ENCODE peak calls at places on chromosomes 11 and 22, in six cellular contexts. One of them, this sample, is unnamed.

GRCh38 chr22:44585559-44586121 is 87.6 kb upstream of the RTL6 start:
- DNase-seq in GM23338: no peak
- DNase-seq in hepatocyte: no peak
- DNase-seq in HCT116: no peak
- DNase-seq in MM.1S: no peak
- DNase-seq in astrocyte: no peak
- DNase-seq in this sample: peak; percentile 74

GRCh38 chr11:59197990-59198389 is 14.7 kb downstream of the MPEG1 start:
- DNase-seq in GM23338: no peak
- DNase-seq in hepatocyte: peak; percentile 78
- DNase-seq in HCT116: no peak
- DNase-seq in MM.1S: no peak
- DNase-seq in astrocyte: no peak
- DNase-seq in this sample: peak; percentile 83

GRCh38 chr11:72026029-72026428 is 27.3 kb downstream of the IL18BP start:
- DNase-seq in GM23338: no peak
- DNase-seq in hepatocyte: no peak
- DNase-seq in HCT116: no peak
- DNase-seq in MM.1S: no peak
- DNase-seq in astrocyte: no peak
- DNase-seq in this sample: no peak

GRCh38 chr11:8269636-8270035 is 6.0 kb upstream of the LMO1 start:
- DNase-seq in GM23338: no peak
- DNase-seq in hepatocyte: no peak
- DNase-seq in HCT116: no peak
- DNase-seq in MM.1S: no peak
- DNase-seq in astrocyte: no peak
- DNase-seq in this sample: peak; percentile 69

GRCh38 chr11:64643258-64643881 is 52.4 kb downstream of the SLC22A12 start:
- DNase-seq in GM23338: peak; percentile 87
- DNase-seq in hepatocyte: peak; percentile 55
- DNase-seq in HCT116: no peak
- DNase-seq in MM.1S: no peak
- DNase-seq in astrocyte: no peak
- DNase-seq in this sample: peak; percentile 96

GRCh38 chr11:2538951-2539735 is 94.3 kb downstream of the KCNQ1 start:
- DNase-seq in GM23338: no peak
- DNase-seq in hepatocyte: no peak
- DNase-seq in HCT116: no peak
- DNase-seq in MM.1S: no peak
- DNase-seq in astrocyte: no peak
- DNase-seq in this sample: peak; percentile 69

GRCh38 chr22:18048441-18048898 is 24.1 kb upstream of the MICAL3 start:
- DNase-seq in GM23338: no peak
- DNase-seq in hepatocyte: no peak
- DNase-seq in HCT116: no peak
- DNase-seq in MM.1S: no peak
- DNase-seq in astrocyte: no peak
- DNase-seq in this sample: peak; percentile 74

GRCh38 chr22:17853066-17853465 is 78.8 kb upstream of the BID start:
- DNase-seq in GM23338: no peak
- DNase-seq in hepatocyte: no peak
- DNase-seq in HCT116: no peak
- DNase-seq in MM.1S: no peak
- DNase-seq in astrocyte: no peak
- DNase-seq in this sample: no peak

GRCh38 chr11:33701302-33701701 is 676 bp upstream of the C11orf91 start:
- DNase-seq in GM23338: no peak
- DNase-seq in hepatocyte: no peak
- DNase-seq in HCT116: no peak
- DNase-seq in MM.1S: peak; percentile 18
- DNase-seq in astrocyte: peak; percentile 62
- DNase-seq in this sample: no peak

GRCh38 chr11:1876361-1877063 is 15.2 kb downstream of the PRR33 start:
- DNase-seq in GM23338: peak; percentile 74
- DNase-seq in hepatocyte: peak; percentile 79
- DNase-seq in HCT116: no peak
- DNase-seq in MM.1S: no peak
- DNase-seq in astrocyte: no peak
- DNase-seq in this sample: peak; percentile 99

GRCh38 chr11:91792779-91793262 is 431.8 kb upstream of the FAT3 start:
- DNase-seq in GM23338: no peak
- DNase-seq in hepatocyte: no peak
- DNase-seq in HCT116: no peak
- DNase-seq in MM.1S: no peak
- DNase-seq in astrocyte: no peak
- DNase-seq in this sample: no peak

GRCh38 chr11:82521427-82521826 is 212.2 kb downstream of the FAM181B start:
- DNase-seq in GM23338: no peak
- DNase-seq in hepatocyte: no peak
- DNase-seq in HCT116: no peak
- DNase-seq in MM.1S: no peak
- DNase-seq in astrocyte: no peak
- DNase-seq in this sample: no peak

GRCh38 chr11:20110908-20111669 is 49.2 kb downstream of the DBX1 start:
- DNase-seq in GM23338: peak; percentile 93
- DNase-seq in hepatocyte: peak; percentile 81
- DNase-seq in HCT116: peak; percentile 72
- DNase-seq in MM.1S: peak; percentile 77
- DNase-seq in astrocyte: peak; percentile 98
- DNase-seq in this sample: peak; percentile 69

GRCh38 chr11:64655901-64656601 is 65.0 kb downstream of the SLC22A12 start:
- DNase-seq in GM23338: no peak
- DNase-seq in hepatocyte: no peak
- DNase-seq in HCT116: no peak
- DNase-seq in MM.1S: no peak
- DNase-seq in astrocyte: no peak
- DNase-seq in this sample: peak; percentile 88

GRCh38 chr22:45645526-45646414 is 25.9 kb upstream of the ATXN10 start:
- DNase-seq in GM23338: peak; percentile 87
- DNase-seq in hepatocyte: peak; percentile 86
- DNase-seq in HCT116: peak; percentile 26
- DNase-seq in MM.1S: peak; percentile 68
- DNase-seq in astrocyte: no peak
- DNase-seq in this sample: peak; percentile 96

GRCh38 chr11:116984186-116984585 is 114.0 kb downstream of the SIK3 start:
- DNase-seq in GM23338: no peak
- DNase-seq in hepatocyte: no peak
- DNase-seq in HCT116: no peak
- DNase-seq in MM.1S: no peak
- DNase-seq in astrocyte: peak; percentile 70
- DNase-seq in this sample: peak; percentile 83

GRCh38 chr11:13970986-13971385 is 8.5 kb downstream of the SPON1 start:
- DNase-seq in GM23338: peak; percentile 59
- DNase-seq in hepatocyte: peak; percentile 60
- DNase-seq in HCT116: peak; percentile 24
- DNase-seq in MM.1S: peak; percentile 44
- DNase-seq in astrocyte: no peak
- DNase-seq in this sample: no peak

GRCh38 chr11:24457985-24458384 is 38.9 kb upstream of the LUZP2 start:
- DNase-seq in GM23338: no peak
- DNase-seq in hepatocyte: no peak
- DNase-seq in HCT116: no peak
- DNase-seq in MM.1S: no peak
- DNase-seq in astrocyte: no peak
- DNase-seq in this sample: no peak

GRCh38 chr11:34837246-34837856 is 78.8 kb downstream of the APIP start:
- DNase-seq in GM23338: peak; percentile 49
- DNase-seq in hepatocyte: no peak
- DNase-seq in HCT116: no peak
- DNase-seq in MM.1S: no peak
- DNase-seq in astrocyte: no peak
- DNase-seq in this sample: no peak

GRCh38 chr11:134498326-134499139 is 86.5 kb upstream of the B3GAT1 start:
- DNase-seq in GM23338: no peak
- DNase-seq in hepatocyte: no peak
- DNase-seq in HCT116: no peak
- DNase-seq in MM.1S: no peak
- DNase-seq in astrocyte: no peak
- DNase-seq in this sample: no peak

DNA sequence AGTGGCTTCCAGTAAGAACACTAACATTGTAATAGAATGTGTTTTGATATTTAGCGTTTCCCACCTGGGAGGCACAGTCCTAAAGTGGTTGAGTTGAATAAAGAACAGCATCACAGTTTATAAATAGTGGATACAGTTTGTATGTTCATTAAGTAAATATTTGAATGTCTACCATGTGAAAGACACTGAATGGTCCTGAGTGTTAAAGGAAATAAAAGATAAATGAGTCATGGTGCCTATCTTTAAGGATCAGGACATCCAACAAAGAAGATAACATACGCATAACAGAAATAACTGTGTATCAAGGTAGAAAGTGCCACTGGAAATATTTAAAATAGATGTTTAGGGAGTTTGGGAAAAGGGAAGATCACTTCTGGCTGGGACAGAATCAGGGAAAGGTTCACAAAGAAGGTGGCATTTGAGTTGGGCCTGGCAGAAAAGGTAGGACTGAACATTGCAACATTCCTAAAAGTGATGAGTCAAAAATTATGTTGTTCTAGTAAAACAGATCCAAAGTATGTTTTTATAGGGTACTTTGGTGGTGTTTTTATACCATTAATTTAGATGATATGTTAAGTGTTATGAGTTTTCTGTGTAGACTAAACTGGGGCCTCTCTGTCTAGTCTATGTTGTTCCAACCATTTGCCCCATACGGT is 41.5 kb downstream of the CSTPP1 start:
- DNase-seq in GM23338: no peak
- DNase-seq in hepatocyte: no peak
- DNase-seq in HCT116: no peak
- DNase-seq in MM.1S: no peak
- DNase-seq in astrocyte: peak; percentile 22
- DNase-seq in this sample: no peak
- H4K20me1 ChIP-seq in GM23338: no peaks in the 10 kb centered on the region
- H4K20me1 ChIP-seq in hepatocyte: no peaks in the 10 kb centered on the region
- H4K20me1 ChIP-seq in HCT116: no peaks in the 10 kb centered on the region
- H4K20me1 ChIP-seq in MM.1S: no peaks in the 10 kb centered on the region
- H4K20me1 ChIP-seq in astrocyte: no peaks in the 10 kb centered on the region
- H4K20me1 ChIP-seq in this sample: peaks cover 2% of the 10 kb centered on the region

GRCh38 chr11:68533945-68534344 is 73.4 kb downstream of the PPP6R3 start:
- DNase-seq in GM23338: no peak
- DNase-seq in hepatocyte: no peak
- DNase-seq in HCT116: no peak
- DNase-seq in MM.1S: no peak
- DNase-seq in astrocyte: no peak
- DNase-seq in this sample: no peak

GRCh38 chr11:68527585-68527984 is 67.0 kb downstream of the PPP6R3 start:
- DNase-seq in GM23338: no peak
- DNase-seq in hepatocyte: no peak
- DNase-seq in HCT116: no peak
- DNase-seq in MM.1S: no peak
- DNase-seq in astrocyte: no peak
- DNase-seq in this sample: no peak

GRCh38 chr11:68528630-68529029 is 68.1 kb downstream of the PPP6R3 start:
- DNase-seq in GM23338: no peak
- DNase-seq in hepatocyte: peak; percentile 47
- DNase-seq in HCT116: no peak
- DNase-seq in MM.1S: no peak
- DNase-seq in astrocyte: no peak
- DNase-seq in this sample: no peak

GRCh38 chr11:68532719-68533369 is 72.3 kb downstream of the PPP6R3 start:
- DNase-seq in GM23338: no peak
- DNase-seq in hepatocyte: peak; percentile 54
- DNase-seq in HCT116: no peak
- DNase-seq in MM.1S: no peak
- DNase-seq in astrocyte: no peak
- DNase-seq in this sample: no peak

GRCh38 chr11:68531129-68531693 is 70.7 kb downstream of the PPP6R3 start:
- DNase-seq in GM23338: no peak
- DNase-seq in hepatocyte: no peak
- DNase-seq in HCT116: no peak
- DNase-seq in MM.1S: no peak
- DNase-seq in astrocyte: no peak
- DNase-seq in this sample: no peak
- H4K20me1 ChIP-seq in GM23338: peaks cover 59% of the 10 kb centered on the region
- H4K20me1 ChIP-seq in hepatocyte: peaks cover 22% of the 10 kb centered on the region
- H4K20me1 ChIP-seq in HCT116: peaks cover 26% of the 10 kb centered on the region
- H4K20me1 ChIP-seq in MM.1S: no peaks in the 10 kb centered on the region
- H4K20me1 ChIP-seq in astrocyte: peaks cover 90% of the 10 kb centered on the region
- H4K20me1 ChIP-seq in this sample: peaks cover 29% of the 10 kb centered on the region

GRCh38 chr11:9573775-9574555 is 495 bp downstream of the WEE1 start:
- DNase-seq in GM23338: no peak
- DNase-seq in hepatocyte: peak; percentile 46
- DNase-seq in HCT116: no peak
- DNase-seq in MM.1S: peak; percentile 42
- DNase-seq in astrocyte: no peak
- DNase-seq in this sample: peak; percentile 77

GRCh38 chr11:9574556-9574805 is 1.0 kb downstream of the WEE1 start:
- DNase-seq in GM23338: peak; percentile 33
- DNase-seq in hepatocyte: no peak
- DNase-seq in HCT116: no peak
- DNase-seq in MM.1S: no peak
- DNase-seq in astrocyte: no peak
- DNase-seq in this sample: peak; percentile 62

GRCh38 chr11:9574806-9575530 is 1.5 kb downstream of the WEE1 start:
- DNase-seq in GM23338: peak; percentile 83
- DNase-seq in hepatocyte: peak; percentile 89
- DNase-seq in HCT116: peak; percentile 56
- DNase-seq in MM.1S: peak; percentile 43
- DNase-seq in astrocyte: peak; percentile 79
- DNase-seq in this sample: peak; percentile 85

GRCh38 chr11:9571766-9572120 is 1.7 kb upstream of the WEE1 start:
- DNase-seq in GM23338: no peak
- DNase-seq in hepatocyte: no peak
- DNase-seq in HCT116: no peak
- DNase-seq in MM.1S: no peak
- DNase-seq in astrocyte: no peak
- DNase-seq in this sample: no peak

DNA sequence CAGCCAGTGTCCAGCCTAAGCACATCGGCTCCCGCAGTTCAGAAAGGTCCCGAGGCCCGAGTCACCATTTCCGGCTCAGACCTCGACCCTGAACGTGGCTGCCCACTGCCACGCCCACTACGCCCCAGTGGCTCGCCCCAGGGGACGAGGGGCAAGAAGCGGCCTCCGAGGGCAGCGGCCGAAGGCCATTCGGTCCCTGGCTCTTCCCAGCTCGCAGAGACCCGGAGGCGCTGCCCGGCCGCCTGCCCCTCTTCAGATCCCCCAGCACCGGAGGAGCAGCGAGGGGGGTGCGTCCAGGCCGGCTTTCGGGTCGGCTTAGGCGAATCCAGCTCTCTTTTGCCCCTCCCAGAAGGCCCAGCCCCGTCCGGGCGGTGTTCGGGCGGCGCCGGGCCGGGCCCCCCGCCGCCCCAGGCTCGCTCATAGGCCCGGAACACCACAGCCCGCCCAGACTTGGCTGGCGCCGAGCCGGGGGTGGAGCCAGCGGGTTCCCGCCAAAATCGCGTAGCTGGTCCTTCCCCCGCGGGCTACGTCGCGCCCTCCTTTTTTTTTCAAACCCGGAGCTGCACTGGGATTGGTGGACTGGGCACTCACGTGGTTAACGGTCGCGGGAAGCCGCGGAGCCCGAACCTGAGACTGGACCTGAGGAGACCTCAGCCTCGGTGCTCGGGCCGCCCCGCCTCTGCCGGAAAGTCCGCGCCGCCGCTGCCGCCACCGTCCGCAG is at the start of gene WEE1:
- DNase-seq in GM23338: peak; percentile 99
- DNase-seq in hepatocyte: peak; percentile 99
- DNase-seq in HCT116: peak; percentile 96
- DNase-seq in MM.1S: peak; percentile 99
- DNase-seq in astrocyte: peak; percentile 91
- DNase-seq in this sample: peak; percentile 97
- H4K20me1 ChIP-seq in GM23338: peaks cover 12% of the 10 kb centered on the region
- H4K20me1 ChIP-seq in hepatocyte: no peaks in the 10 kb centered on the region
- H4K20me1 ChIP-seq in HCT116: peaks cover 24% of the 10 kb centered on the region
- H4K20me1 ChIP-seq in MM.1S: peaks cover 5% of the 10 kb centered on the region
- H4K20me1 ChIP-seq in astrocyte: peaks cover 6% of the 10 kb centered on the region
- H4K20me1 ChIP-seq in this sample: no peaks in the 10 kb centered on the region

GRCh38 chr11:78838417-78838816 is 263.8 kb upstream of the NARS2 start:
- DNase-seq in GM23338: peak; percentile 78
- DNase-seq in hepatocyte: no peak
- DNase-seq in HCT116: peak; percentile 6
- DNase-seq in MM.1S: peak; percentile 12
- DNase-seq in astrocyte: no peak
- DNase-seq in this sample: no peak
- H4K20me1 ChIP-seq in GM23338: no peaks in the 10 kb centered on the region
- H4K20me1 ChIP-seq in hepatocyte: no peaks in the 10 kb centered on the region
- H4K20me1 ChIP-seq in HCT116: no peaks in the 10 kb centered on the region
- H4K20me1 ChIP-seq in MM.1S: no peaks in the 10 kb centered on the region
- H4K20me1 ChIP-seq in astrocyte: no peaks in the 10 kb centered on the region
- H4K20me1 ChIP-seq in this sample: no peaks in the 10 kb centered on the region